ENCODE peak calls at places on chromosomes 4 and X, in six cellular contexts. M is glutamatergic neuron, B is osteocyte, J is AG10803, Z is GM23338, G is PC-9. S is an unnamed sample.

GRCh38 chrX:65508851-65509250 is 25.7 kb downstream of the LAS1L start:
- DNase-seq in G (no peak), M (no peak), B (peak; percentile 30), Z (no peak), J (no peak), S (no peak)

GRCh38 chrX:531611-531936 is 99.0 kb upstream of the SHOX start:
- DNase-seq in M (no peak), J (no peak), Z (peak; percentile 46), G (no peak), B (no peak), S (no peak)

GRCh38 chr4:159055851-159056250 is 47.0 kb upstream of the RAPGEF2 start:
- DNase-seq in G (no peak), J (no peak), M (no peak), B (no peak), Z (no peak), S (peak; percentile 32)

GRCh38 chr4:17497890-17498523 is 13.9 kb downstream of the QDPR start:
- DNase-seq in M (no peak), B (no peak), J (no peak), Z (no peak), G (no peak), S (no peak)

GRCh38 chrX:74133156-74133796 is 170.7 kb upstream of the ZCCHC13 start:
- DNase-seq in Z (peak; percentile 81), J (peak; percentile 69), M (no peak), G (peak; percentile 11), B (no peak), S (peak; percentile 43)

GRCh38 chrX:12206413-12206812 is 68.1 kb downstream of the FRMPD4 start:
- DNase-seq in Z (no peak), J (no peak), M (no peak), B (no peak), G (no peak), S (no peak)

GRCh38 chrX:103556941-103557340 is 28.4 kb upstream of the TCEAL4 start:
- DNase-seq in G (no peak), J (no peak), M (no peak), B (no peak), Z (peak; percentile 9), S (no peak)

GRCh38 chrX:76148753-76149152 is 24.1 kb upstream of the PBDC1 start:
- DNase-seq in Z (peak; percentile 26), G (peak; percentile 27), B (no peak), M (no peak), J (peak; percentile 25), S (peak; percentile 75)

GRCh38 chrX:123830309-123830708 is 29.5 kb upstream of the XIAP start:
- DNase-seq in B (no peak), G (no peak), J (peak; percentile 62), Z (peak; percentile 2), M (no peak), S (peak; percentile 65)

GRCh38 chr4:124423160-124423559 is 289.4 kb downstream of the ANKRD50 start:
- DNase-seq in Z (no peak), B (no peak), G (no peak), M (no peak), J (no peak), S (no peak)

GRCh38 chr4:39319678-39320077 is 46.5 kb downstream of the RFC1 start:
- DNase-seq in J (peak; percentile 81), G (peak; percentile 17), B (no peak), Z (no peak), M (no peak), S (no peak)

GRCh38 chrX:128543114-128543513 is 490.9 kb upstream of the ACTRT1 start:
- DNase-seq in G (no peak), B (peak; percentile 79), J (no peak), Z (no peak), M (no peak), S (no peak)

GRCh38 chrX:45077748-45078424 is 122.8 kb downstream of the DIPK2B start:
- DNase-seq in J (no peak), Z (no peak), M (no peak), G (no peak), B (no peak), S (peak; percentile 55)

GRCh38 chr4:87824352-87824751 is 8.4 kb upstream of the MEPE start:
- DNase-seq in G (no peak), B (no peak), Z (no peak), M (no peak), J (no peak), S (no peak)

GRCh38 chr4:138632856-138633255 is 382.7 kb upstream of the NOCT start:
- DNase-seq in Z (no peak), G (no peak), M (no peak), J (no peak), B (no peak), S (no peak)

GRCh38 chrX:13927175-13927574 is 102.5 kb downstream of the GEMIN8 start:
- DNase-seq in M (no peak), J (no peak), Z (no peak), G (no peak), B (no peak), S (no peak)

GRCh38 chrX:13923289-13923688 is 106.4 kb upstream of the GPM6B start:
- DNase-seq in Z (no peak), M (no peak), B (no peak), G (no peak), J (no peak), S (no peak)

DNA sequence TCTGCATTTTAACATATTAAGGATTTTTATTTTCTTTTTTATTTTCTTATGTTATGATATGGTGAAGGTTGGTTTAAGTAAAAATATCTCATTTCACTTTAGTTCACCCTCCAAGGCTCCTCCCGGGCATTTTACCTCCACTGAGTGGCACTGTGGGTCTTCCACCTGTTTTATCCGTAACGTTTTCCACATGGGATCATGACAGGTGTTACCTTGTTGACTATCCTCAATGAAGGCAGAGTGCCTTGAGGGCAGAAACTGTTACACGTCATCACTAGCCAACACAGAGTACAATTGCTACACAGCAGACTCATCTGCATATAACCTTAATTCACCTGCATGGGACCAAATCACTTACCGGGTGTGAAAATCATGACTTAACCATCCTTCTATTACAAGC is 105.8 kb downstream of the GEMIN8 start:
- DNase-seq in J (no peak), B (no peak), Z (no peak), G (no peak), M (no peak), S (no peak)
- TF ChIP-seq CTCF in J (no peak), B (no peak), Z (peak; percentile 44), G (no peak), M (no peak), S (no peak)

GRCh38 chr4:73308286-73308685 is 49.7 kb upstream of the ANKRD17 start:
- DNase-seq in G (no peak), B (no peak), Z (peak; percentile 54), J (peak; percentile 25), M (no peak), S (peak; percentile 18)
- TF ChIP-seq CTCF in G (peak; percentile 26), B (peak; percentile 53), Z (peak; percentile 61), J (peak; percentile 54), M (no peak), S (peak; percentile 33)

DNA sequence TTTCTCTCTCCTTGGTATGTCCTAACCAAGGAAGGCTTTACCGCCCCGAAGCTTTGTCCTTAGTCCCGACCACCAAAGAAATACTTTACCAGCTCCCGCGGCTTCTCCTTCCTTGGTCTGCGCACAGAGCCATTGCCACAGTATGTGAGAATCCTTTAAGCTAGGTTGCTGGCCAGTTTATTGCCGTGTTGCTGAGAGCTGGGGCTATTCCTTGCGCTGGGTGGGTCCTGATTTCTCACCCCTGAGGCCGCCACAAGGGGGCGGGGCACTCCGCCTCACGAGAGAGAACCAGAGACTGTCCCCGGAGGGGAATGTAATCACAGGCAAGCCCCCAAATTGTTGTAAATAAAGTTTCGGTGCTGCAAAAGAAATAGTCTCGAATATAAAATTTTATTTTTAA is 331.0 kb upstream of the PCDH10 start:
- DNase-seq in Z (peak; percentile 81), J (no peak), M (peak; percentile 18), B (no peak), G (no peak), S (no peak)
- TF ChIP-seq CTCF in Z (peak; percentile 83), J (no peak), M (no peak), B (no peak), G (no peak), S (no peak)

GRCh38 chr4:24988776-24989175 is 42.0 kb downstream of the LGI2 start:
- DNase-seq in M (no peak), G (peak; percentile 11), J (peak; percentile 58), B (no peak), Z (peak; percentile 86), S (no peak)
- TF ChIP-seq CTCF in M (no peak), G (peak; percentile 64), J (peak; percentile 75), B (peak; percentile 43), Z (peak; percentile 97), S (peak; percentile 13)

GRCh38 chr4:107778784-107779530 is 45.8 kb upstream of the SGMS2 start:
- DNase-seq in G (no peak), Z (no peak), M (no peak), J (no peak), B (no peak), S (no peak)

GRCh38 chr4:107774681-107775080 is 50.1 kb upstream of the SGMS2 start:
- DNase-seq in Z (no peak), G (no peak), J (no peak), B (no peak), M (no peak), S (no peak)

GRCh38 chr4:107777890-107778289 is 46.8 kb upstream of the SGMS2 start:
- DNase-seq in Z (no peak), G (no peak), J (no peak), B (no peak), M (no peak), S (no peak)

GRCh38 chr4:107780665-107781064 is 44.1 kb upstream of the SGMS2 start:
- DNase-seq in Z (peak; percentile 79), B (no peak), G (no peak), M (peak; percentile 30), J (no peak), S (peak; percentile 18)
- TF ChIP-seq CTCF in Z (no peak), B (no peak), G (no peak), M (no peak), J (no peak), S (no peak)

DNA sequence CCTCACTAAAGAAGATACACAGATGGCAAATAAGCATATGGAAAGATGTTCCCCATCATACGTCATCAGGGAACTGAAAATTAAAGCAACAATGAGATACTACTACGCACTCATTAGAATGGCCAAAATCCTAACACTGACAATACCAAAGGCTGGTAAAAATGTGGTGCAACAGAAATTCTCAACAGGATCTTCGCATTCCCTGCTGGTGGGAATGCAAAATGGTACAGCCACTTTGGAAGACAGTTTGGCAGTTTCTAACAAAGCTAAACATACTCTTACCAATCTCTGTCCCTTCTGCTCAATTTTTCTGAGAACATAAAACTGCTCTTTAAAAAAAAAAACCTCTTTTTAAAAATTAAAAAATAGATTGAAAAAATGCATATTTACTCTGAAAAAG is 300.2 kb downstream of the FBXW7 start:
- DNase-seq in M (no peak), B (no peak), Z (peak; percentile 27), J (no peak), G (no peak), S (no peak)
- TF ChIP-seq CTCF in M (no peak), B (no peak), Z (no peak), J (no peak), G (no peak), S (no peak)

DNA sequence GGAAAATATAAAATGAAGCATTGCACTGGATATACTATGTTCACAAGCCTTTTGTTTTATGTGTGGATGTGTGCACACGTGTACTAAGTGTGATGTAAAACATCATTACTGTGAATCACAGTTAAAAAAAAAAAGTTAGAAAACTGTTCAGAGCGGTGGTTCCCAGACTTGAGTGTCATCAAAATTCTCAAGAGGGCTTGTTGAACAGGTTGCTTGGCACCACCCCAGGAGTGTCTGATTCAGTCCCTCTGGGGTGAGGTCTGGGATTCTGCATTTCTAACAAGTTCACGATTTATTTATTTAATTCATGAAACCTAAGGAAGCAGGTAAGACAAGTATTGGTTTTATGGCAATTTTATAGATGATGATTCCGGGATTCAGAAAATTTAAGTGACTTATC is 1.8 kb downstream of the CENPU start:
- DNase-seq in J (no peak), Z (no peak), M (no peak), G (peak; percentile 58), B (no peak), S (peak; percentile 23)
- TF ChIP-seq CTCF in J (no peak), Z (no peak), M (no peak), G (no peak), B (no peak), S (no peak)

GRCh38 chrX:53255738-53256191 is 25.6 kb downstream of the IQSEC2 start:
- DNase-seq in J (no peak), B (no peak), G (no peak), Z (no peak), M (no peak), S (no peak)
- TF ChIP-seq CTCF in J (no peak), B (no peak), G (no peak), Z (no peak), M (no peak), S (no peak)

S was measured in GM12865.